ENCODE peak calls at places on chromosomes 5 and 9, in nine cellular contexts. J is left ventricle myocardium inferior, A is ovary, S is neuronal stem cell, V is lower lobe of right lung, M is aorta, X is heart left ventricle, U is gastrocnemius medialis, Z is sigmoid colon. L is an unnamed sample. For H3K4me1 and H3K27me3, the result is how much of the 10 kb centered on the place peaks cover.

GRCh38 chr5:72651109-72651508 is 143.9 kb upstream of the ZNF366 start:
- DNase-seq in V (no peak), J (no peak), X (no peak), Z (no peak), U (no peak), S (no peak), M (no peak), A (no peak), L (no peak)

GRCh38 chr5:141303756-141304155 is at the start of gene SLC25A2:
- DNase-seq in U (no peak), V (no peak), M (no peak), A (no peak), X (no peak), S (no peak), Z (no peak), J (no peak), L (no peak)

GRCh38 chr5:141617682-141618029 is 1.1 kb downstream of the DIAPH1 start:
- DNase-seq in A (no peak), V (no peak), X (no peak), Z (no peak), S (no peak), M (no peak), J (no peak), U (no peak), L (no peak)

GRCh38 chr5:93676707-93677106 is 64.7 kb downstream of the POU5F2 start:
- DNase-seq in V (no peak), X (no peak), M (no peak), Z (no peak), S (no peak), A (no peak), U (no peak), J (no peak), L (no peak)

GRCh38 chr9:87716141-87716540 is 9.8 kb upstream of the CTSL start:
- DNase-seq in M (no peak), A (no peak), Z (no peak), V (no peak), S (no peak), J (no peak), X (no peak), U (no peak), L (no peak)

GRCh38 chr5:38404667-38405276 is 146.4 kb downstream of the EGFLAM start:
- DNase-seq in M (no peak), U (no peak), X (no peak), A (no peak), V (no peak), J (no peak), Z (no peak), S (peak), L (peak)

GRCh38 chr5:93899026-93899600 is 157.7 kb upstream of the POU5F2 start:
- DNase-seq in A (no peak), X (no peak), J (no peak), M (no peak), S (no peak), U (no peak), V (no peak), Z (no peak), L (no peak)

GRCh38 chr5:68225911-68226563 is 10.5 kb downstream of the PIK3R1 start:
- DNase-seq in M (no peak), J (peak), V (no peak), S (no peak), Z (no peak), A (no peak), X (peak), U (no peak), L (no peak)

GRCh38 chr5:13510616-13511015 is 433.9 kb downstream of the DNAH5 start:
- DNase-seq in A (no peak), Z (no peak), J (no peak), M (no peak), S (no peak), U (no peak), V (no peak), X (no peak), L (no peak)

GRCh38 chr9:134888603-134889195 is 8.1 kb downstream of the FCN2 start:
- DNase-seq in S (no peak), A (no peak), J (no peak), Z (no peak), X (no peak), M (no peak), U (no peak), V (peak), L (no peak)

GRCh38 chr5:149400304-149400703 is 21.2 kb upstream of the IL17B start:
- DNase-seq in X (no peak), Z (peak), J (no peak), U (no peak), M (peak), S (no peak), A (peak), V (no peak), L (no peak)

GRCh38 chr5:55440188-55440646 is 94.5 kb downstream of the PLPP1 start:
- DNase-seq in V (no peak), X (no peak), A (no peak), S (no peak), J (no peak), U (no peak), Z (peak), M (no peak), L (no peak)

GRCh38 chr9:89418112-89418872 is 79.6 kb downstream of the SEMA4D start:
- DNase-seq in S (no peak), J (no peak), U (no peak), Z (no peak), A (no peak), X (no peak), V (no peak), M (no peak), L (no peak)

GRCh38 chr5:158979749-158980521 is 119.8 kb downstream of the EBF1 start:
- DNase-seq in V (no peak), J (peak), X (peak), S (no peak), M (peak), Z (peak), A (peak), U (peak), L (no peak)

GRCh38 chr9:69971643-69972449 is 71.8 kb upstream of the MAMDC2 start:
- DNase-seq in V (peak), S (peak), M (peak), A (peak), U (peak), Z (peak), X (peak), J (peak), L (peak)

GRCh38 chr5:144318460-144318859 is 147.8 kb downstream of the KCTD16 start:
- DNase-seq in M (no peak), U (no peak), Z (no peak), V (no peak), X (no peak), A (no peak), S (no peak), J (no peak), L (no peak)

GRCh38 chr5:61450880-61451279 is 118.8 kb downstream of the ZSWIM6 start:
- DNase-seq in Z (no peak), S (no peak), A (no peak), X (no peak), V (no peak), M (peak), J (no peak), U (no peak), L (no peak)

GRCh38 chr9:84953797-84954695 is 284.5 kb downstream of the NTRK2 start:
- DNase-seq in V (peak), X (peak), M (peak), A (peak), J (peak), Z (peak), S (peak), U (peak), L (peak)

GRCh38 chr5:170832241-170832640 is 29.6 kb upstream of the RANBP17 start:
- DNase-seq in J (no peak), S (no peak), A (no peak), X (no peak), Z (no peak), M (no peak), U (no peak), V (no peak), L (no peak)

GRCh38 chr9:118331622-118332045 is 627.4 kb downstream of the TLR4 start:
- DNase-seq in Z (no peak), S (no peak), J (no peak), V (no peak), M (no peak), A (no peak), U (no peak), X (no peak), L (no peak)

GRCh38 chr5:36744678-36745659 is 131.6 kb upstream of the NIPBL start:
- DNase-seq in J (peak), U (peak), S (peak), A (peak), M (peak), Z (peak), X (peak), V (peak), L (peak)

GRCh38 chr5:153658151-153658550 is 167.7 kb downstream of the GRIA1 start:
- DNase-seq in J (no peak), X (no peak), V (no peak), M (no peak), A (no peak), Z (no peak), U (no peak), S (peak), L (no peak)

GRCh38 chr9:129745186-129745585 is 7.7 kb downstream of the PTGES start:
- DNase-seq in A (no peak), M (no peak), J (no peak), S (no peak), X (no peak), V (no peak), U (no peak), Z (no peak), L (no peak)

GRCh38 chr9:27423919-27424710 is 100.0 kb upstream of the IFNK start:
- DNase-seq in V (no peak), S (no peak), J (no peak), X (no peak), U (no peak), M (no peak), Z (no peak), A (no peak), L (no peak)

GRCh38 chr5:122220498-122220897 is 91.2 kb downstream of the ZNF474 start:
- DNase-seq in V (no peak), S (no peak), J (no peak), X (no peak), M (peak), U (no peak), Z (no peak), A (no peak), L (no peak)

GRCh38 chr9:110687497-110687896 is 18.9 kb downstream of the MUSK start:
- DNase-seq in S (no peak), Z (no peak), M (no peak), V (no peak), U (no peak), A (no peak), J (no peak), X (no peak), L (no peak)

GRCh38 chr5:135239461-135240282 is 159.4 kb downstream of the MACROH2A1 start:
- DNase-seq in U (no peak), M (peak), S (no peak), J (no peak), V (no peak), A (no peak), Z (peak), X (no peak), L (no peak)

GRCh38 chr5:146344155-146345118 is 5.8 kb downstream of the POU4F3 start:
- DNase-seq in V (no peak), X (no peak), Z (no peak), S (peak), M (no peak), J (no peak), A (no peak), U (no peak), L (no peak)

GRCh38 chr9:92952861-92953620 is 5.7 kb downstream of the FGD3 start:
- DNase-seq in X (no peak), A (no peak), M (no peak), J (no peak), U (no peak), V (no peak), S (no peak), Z (no peak), L (no peak)

GRCh38 chr5:149679876-149680809 is 50.0 kb upstream of the PPARGC1B start:
- DNase-seq in Z (no peak), A (no peak), V (no peak), J (peak), U (no peak), M (no peak), S (no peak), X (no peak), L (no peak)

GRCh38 chr5:11390369-11390768 is 513.9 kb downstream of the CTNND2 start:
- DNase-seq in M (no peak), S (no peak), X (no peak), Z (no peak), U (no peak), A (no peak), J (no peak), V (no peak), L (no peak)

GRCh38 chr5:133396187-133396621 is 216.1 kb downstream of the FSTL4 start:
- DNase-seq in J (no peak), M (no peak), X (no peak), U (no peak), A (no peak), Z (no peak), V (no peak), S (peak), L (no peak)

GRCh38 chr9:129697111-129697955 is 31.9 kb downstream of the PRRX2 start:
- DNase-seq in S (no peak), V (no peak), J (peak), U (no peak), X (no peak), M (peak), Z (peak), A (peak), L (no peak)

GRCh38 chr5:146944764-146945710 is 66.5 kb upstream of the PPP2R2B start:
- DNase-seq in X (no peak), S (no peak), A (no peak), U (no peak), M (no peak), V (no peak), Z (no peak), J (no peak), L (no peak)

GRCh38 chr5:157100140-157100679 is 8.6 kb downstream of the HAVCR2 start:
- DNase-seq in J (no peak), S (no peak), Z (no peak), U (no peak), M (no peak), A (no peak), X (no peak), V (no peak), L (no peak)

DNA sequence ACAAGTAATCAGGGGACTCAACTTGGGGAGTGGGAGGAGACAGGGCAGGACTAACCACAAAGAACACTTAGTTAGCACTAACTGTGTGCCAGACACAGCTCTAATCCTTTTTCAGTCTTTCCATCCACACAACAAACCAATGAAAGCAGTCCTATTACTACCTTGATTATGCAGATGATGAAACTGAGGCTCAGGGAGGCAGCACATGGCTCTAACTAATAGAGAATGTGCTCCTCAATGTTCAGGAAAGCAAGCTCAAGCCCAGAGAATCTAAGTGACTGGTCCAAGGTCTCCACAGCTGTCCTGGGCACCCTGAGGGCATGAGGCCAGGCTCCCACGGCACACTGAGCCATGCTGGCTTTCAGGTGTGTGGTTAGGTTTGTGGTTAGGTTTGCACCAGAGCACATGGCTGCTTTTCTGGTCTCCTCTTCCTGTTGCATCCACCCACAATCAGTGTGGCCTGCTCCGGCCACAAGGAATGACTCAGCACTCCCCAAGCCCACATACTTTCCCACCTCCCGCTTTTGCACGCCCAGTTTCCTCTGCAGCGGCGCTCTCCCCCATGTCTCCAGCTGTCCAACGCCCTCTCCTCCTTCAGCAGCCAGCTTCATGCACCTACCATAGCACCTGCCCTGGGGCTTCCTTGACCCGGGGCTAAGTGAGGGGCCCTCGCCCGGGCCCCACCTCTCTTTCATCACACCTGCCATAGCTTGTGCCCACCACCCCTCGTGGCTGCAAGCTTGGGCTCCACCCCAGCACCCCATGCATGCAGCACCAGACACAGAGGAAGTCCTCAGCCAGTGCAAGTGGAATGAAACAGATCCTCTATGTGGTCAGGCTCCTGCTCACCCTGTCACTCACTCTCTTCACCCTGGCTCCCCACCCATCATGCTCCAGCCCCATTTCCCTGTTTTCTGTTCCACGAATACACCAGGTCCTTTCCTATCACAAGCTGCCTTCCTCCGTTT is 133.1 kb downstream of the GABBR2 start:
- DNase-seq in V (no peak), Z (no peak), M (no peak), S (no peak), X (no peak), U (no peak), A (no peak), J (no peak), L (no peak)
- H3K27ac ChIP-seq in V (no peak), Z (no peak), M (no peak), S (no peak), X (no peak), U (no peak), A (no peak), J (no peak), L (no peak)

GRCh38 chr5:113202904-113203716 is 226.5 kb downstream of the DCP2 start:
- DNase-seq in Z (peak), M (no peak), S (peak), A (no peak), X (peak), J (peak), U (peak), V (no peak), L (no peak)

GRCh38 chr5:113204525-113205161 is 228.0 kb downstream of the DCP2 start:
- DNase-seq in Z (peak), S (no peak), X (no peak), A (peak), J (peak), V (no peak), M (no peak), U (peak), L (no peak)

GRCh38 chr5:113205323-113205722 is 228.7 kb downstream of the DCP2 start:
- DNase-seq in J (no peak), Z (no peak), M (no peak), V (no peak), A (no peak), S (no peak), X (no peak), U (no peak), L (no peak)

GRCh38 chr5:113201715-113202114 is 225.1 kb downstream of the DCP2 start:
- DNase-seq in M (no peak), U (no peak), S (no peak), X (no peak), J (no peak), V (no peak), Z (no peak), A (no peak), L (no peak)

GRCh38 chr5:113205807-113206206 is 229.0 kb downstream of the TSSK1B start:
- DNase-seq in U (no peak), M (no peak), S (no peak), V (no peak), Z (no peak), X (no peak), J (no peak), A (no peak), L (no peak)
- H3K4me1 ChIP-seq in U (under half), M (under half), S (under half), V (under half), Z (under half), X (under half), J (half or more), A (under half), L (under half)

GRCh38 chr5:77957-78804 is 13.8 kb upstream of the PLEKHG4B start:
- DNase-seq in S (peak), Z (no peak), U (no peak), X (no peak), A (no peak), J (peak), V (no peak), M (no peak), L (no peak)

GRCh38 chr5:76358-77169 is 15.4 kb upstream of the PLEKHG4B start:
- DNase-seq in J (no peak), S (no peak), M (no peak), A (no peak), X (no peak), Z (no peak), V (no peak), U (no peak), L (no peak)

GRCh38 chr5:75331-76320 is 16.3 kb upstream of the PLEKHG4B start:
- DNase-seq in A (no peak), Z (no peak), M (no peak), X (no peak), U (no peak), V (no peak), J (no peak), S (no peak), L (no peak)

GRCh38 chr5:77546-77945 is 14.4 kb upstream of the PLEKHG4B start:
- DNase-seq in J (no peak), A (no peak), M (no peak), U (no peak), Z (no peak), S (no peak), X (no peak), V (no peak), L (no peak)

GRCh38 chr5:77170-77501 is 14.8 kb upstream of the PLEKHG4B start:
- DNase-seq in Z (no peak), S (no peak), V (no peak), U (no peak), X (no peak), M (no peak), J (no peak), A (no peak), L (no peak)
- H3K27me3 ChIP-seq in Z (under half), S (under half), V (under half), U (under half), X (under half), M (under half), J (half or more), A (under half), L (under half)

GRCh38 chr5:172846677-172847076 is 12.6 kb downstream of the ERGIC1 start:
- DNase-seq in M (no peak), J (no peak), S (no peak), X (no peak), Z (no peak), A (no peak), U (no peak), V (no peak), L (no peak)

GRCh38 chr5:172846249-172846648 is 12.2 kb downstream of the ERGIC1 start:
- DNase-seq in J (no peak), X (peak), S (no peak), A (no peak), U (no peak), Z (no peak), V (no peak), M (no peak), L (no peak)

GRCh38 chr5:172843825-172844576 is 9.9 kb downstream of the ERGIC1 start:
- DNase-seq in U (no peak), A (no peak), S (no peak), X (peak), J (no peak), M (no peak), Z (no peak), V (no peak), L (no peak)

GRCh38 chr5:172844577-172844838 is 10.5 kb downstream of the ERGIC1 start:
- DNase-seq in V (no peak), S (no peak), Z (no peak), U (no peak), A (no peak), M (no peak), J (no peak), X (peak), L (no peak)

DNA sequence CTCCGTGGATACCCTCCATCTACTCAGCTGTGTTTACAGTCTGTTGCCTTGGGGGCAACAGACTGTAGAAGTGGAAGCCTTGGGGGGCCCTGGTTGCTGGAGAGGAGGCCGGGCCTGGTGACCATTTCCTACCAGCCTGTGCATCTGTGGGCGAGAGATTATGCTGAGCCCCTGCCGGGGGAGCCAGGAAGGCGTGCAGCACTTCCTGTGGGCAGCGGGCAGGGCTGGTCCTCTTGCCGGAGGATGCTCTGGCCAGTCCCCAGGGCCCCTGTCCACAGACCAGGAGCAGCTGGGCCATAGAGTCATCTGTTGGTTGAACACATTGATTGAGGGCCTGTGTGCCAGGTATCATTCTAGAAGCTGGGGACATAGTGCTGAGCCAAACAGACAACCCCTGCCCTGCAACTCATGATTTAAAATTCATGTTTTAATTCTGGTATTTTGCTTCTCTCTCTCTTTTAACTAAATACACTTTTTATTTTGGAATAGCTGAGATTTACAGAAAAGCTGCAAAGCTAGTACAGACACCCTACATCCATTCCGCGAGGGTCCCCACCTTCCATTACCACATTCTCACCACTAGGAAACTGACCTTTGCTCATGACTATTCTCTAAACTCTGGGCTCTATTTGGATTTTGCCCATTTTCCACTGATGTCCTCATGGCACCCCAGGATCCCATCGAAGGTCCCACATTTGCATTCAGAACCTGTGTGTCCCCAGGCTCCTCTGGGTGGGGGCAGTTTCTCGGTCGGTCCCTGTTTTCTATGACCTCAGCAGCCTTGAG is 11.3 kb downstream of the ERGIC1 start:
- DNase-seq in V (no peak), J (no peak), Z (no peak), S (no peak), U (no peak), M (no peak), A (no peak), X (peak), L (no peak)
- H3K27ac ChIP-seq in V (peak), J (no peak), Z (no peak), S (no peak), U (peak), M (no peak), A (no peak), X (no peak), L (no peak)

L was measured in iPS DF 6.9.